ENCODE peak calls at places on chromosomes 1 and 21, in five cellular contexts. One of them, this sample, is unnamed. For H3K27me3, the result is how much of the 10 kb centered on the place peaks cover.

GRCh38 chr1:64948905-64949833 is 17.2 kb downstream of the JAK1 start:
- DNase-seq in brain microvascular endothelial cell: no peak
- DNase-seq in breast epithelium: no peak
- DNase-seq in AG04450: no peak
- DNase-seq in ovary: no peak
- DNase-seq in this sample: no peak

GRCh38 chr21:41112740-41113692 is 54.9 kb upstream of the BACE2 start:
- DNase-seq in brain microvascular endothelial cell: peak
- DNase-seq in breast epithelium: peak
- DNase-seq in AG04450: peak
- DNase-seq in ovary: no peak
- DNase-seq in this sample: no peak

GRCh38 chr1:47616906-47617305 is 179.1 kb downstream of the FOXD2 start:
- DNase-seq in brain microvascular endothelial cell: no peak
- DNase-seq in breast epithelium: no peak
- DNase-seq in AG04450: no peak
- DNase-seq in ovary: no peak
- DNase-seq in this sample: no peak

GRCh38 chr1:204103121-204103741 is 30.3 kb downstream of the SOX13 start:
- DNase-seq in brain microvascular endothelial cell: peak
- DNase-seq in breast epithelium: no peak
- DNase-seq in AG04450: no peak
- DNase-seq in ovary: no peak
- DNase-seq in this sample: no peak

GRCh38 chr1:114259517-114260160 is 106.0 kb upstream of the SYT6 start:
- DNase-seq in brain microvascular endothelial cell: no peak
- DNase-seq in breast epithelium: no peak
- DNase-seq in AG04450: no peak
- DNase-seq in ovary: no peak
- DNase-seq in this sample: no peak

GRCh38 chr1:153733970-153734369 is 6.1 kb downstream of the INTS3 start:
- DNase-seq in brain microvascular endothelial cell: no peak
- DNase-seq in breast epithelium: no peak
- DNase-seq in AG04450: no peak
- DNase-seq in ovary: no peak
- DNase-seq in this sample: no peak

GRCh38 chr1:19096036-19096833 is 113.8 kb downstream of the UBR4 start:
- DNase-seq in brain microvascular endothelial cell: no peak
- DNase-seq in breast epithelium: no peak
- DNase-seq in AG04450: no peak
- DNase-seq in ovary: no peak
- DNase-seq in this sample: peak

GRCh38 chr1:70745199-70745598 is 302.4 kb downstream of the PTGER3 start:
- DNase-seq in brain microvascular endothelial cell: no peak
- DNase-seq in breast epithelium: no peak
- DNase-seq in AG04450: no peak
- DNase-seq in ovary: no peak
- DNase-seq in this sample: no peak

GRCh38 chr1:213003281-213003680 is 12.4 kb downstream of the ANGEL2 start:
- DNase-seq in brain microvascular endothelial cell: no peak
- DNase-seq in breast epithelium: no peak
- DNase-seq in AG04450: no peak
- DNase-seq in ovary: no peak
- DNase-seq in this sample: no peak

DNA sequence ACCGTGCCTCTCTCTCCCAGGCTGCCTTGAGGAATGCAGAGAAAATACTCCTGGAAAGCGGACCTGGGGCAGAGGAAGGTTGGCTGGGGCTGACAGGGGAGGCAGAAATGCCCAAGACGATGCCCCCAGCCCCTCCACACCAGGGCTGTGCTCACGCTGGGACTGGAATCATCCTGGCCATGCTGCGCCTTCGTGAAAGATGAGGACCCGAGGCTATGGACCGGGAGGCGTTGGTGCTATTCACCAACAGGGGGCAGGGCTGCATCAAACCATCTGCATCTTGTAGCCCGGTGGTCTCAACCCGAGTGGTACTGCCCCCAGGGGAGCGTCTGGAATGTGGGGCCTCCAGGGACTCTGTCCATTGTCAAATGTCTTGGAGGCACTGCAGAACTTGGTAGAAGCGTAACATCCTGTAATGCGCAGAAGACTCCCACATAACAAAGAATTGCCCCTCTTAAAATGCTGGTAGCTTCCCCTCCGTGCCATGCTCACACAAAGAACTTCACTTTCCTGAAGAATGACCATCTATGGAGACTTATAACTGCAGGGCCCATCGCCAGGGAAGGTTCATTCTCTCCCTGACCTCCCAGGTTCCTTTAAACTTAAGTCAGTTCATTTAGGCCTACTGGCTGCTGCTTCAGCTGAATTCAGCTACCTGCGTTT is 251.2 kb downstream of the RRAGC start:
- DNase-seq in brain microvascular endothelial cell: no peak
- DNase-seq in breast epithelium: no peak
- DNase-seq in AG04450: no peak
- DNase-seq in ovary: no peak
- DNase-seq in this sample: peak
- TF ChIP-seq CTCF in brain microvascular endothelial cell: peak
- TF ChIP-seq CTCF in breast epithelium: no peak
- TF ChIP-seq CTCF in AG04450: peak
- TF ChIP-seq CTCF in ovary: no peak
- TF ChIP-seq CTCF in this sample: peak

GRCh38 chr1:8211620-8212442 is 106.1 kb upstream of the SLC45A1 start:
- DNase-seq in brain microvascular endothelial cell: peak
- DNase-seq in breast epithelium: no peak
- DNase-seq in AG04450: peak
- DNase-seq in ovary: no peak
- DNase-seq in this sample: no peak
- H3K4me3 ChIP-seq in brain microvascular endothelial cell: no peak
- H3K4me3 ChIP-seq in breast epithelium: peak
- H3K4me3 ChIP-seq in AG04450: no peak
- H3K4me3 ChIP-seq in ovary: no peak
- H3K4me3 ChIP-seq in this sample: no peak

GRCh38 chr1:5910666-5911065 is 81.6 kb downstream of the NPHP4 start:
- DNase-seq in brain microvascular endothelial cell: no peak
- DNase-seq in breast epithelium: no peak
- DNase-seq in AG04450: no peak
- DNase-seq in ovary: no peak
- DNase-seq in this sample: no peak

GRCh38 chr1:5910276-5910620 is 82.0 kb downstream of the NPHP4 start:
- DNase-seq in brain microvascular endothelial cell: no peak
- DNase-seq in breast epithelium: no peak
- DNase-seq in AG04450: no peak
- DNase-seq in ovary: no peak
- DNase-seq in this sample: no peak

GRCh38 chr1:5911157-5911556 is 81.1 kb downstream of the NPHP4 start:
- DNase-seq in brain microvascular endothelial cell: no peak
- DNase-seq in breast epithelium: no peak
- DNase-seq in AG04450: no peak
- DNase-seq in ovary: no peak
- DNase-seq in this sample: no peak

GRCh38 chr1:5908461-5909375 is 83.5 kb downstream of the NPHP4 start:
- DNase-seq in brain microvascular endothelial cell: no peak
- DNase-seq in breast epithelium: no peak
- DNase-seq in AG04450: no peak
- DNase-seq in ovary: no peak
- DNase-seq in this sample: no peak

GRCh38 chr1:5909576-5910275 is 82.5 kb downstream of the NPHP4 start:
- DNase-seq in brain microvascular endothelial cell: no peak
- DNase-seq in breast epithelium: no peak
- DNase-seq in AG04450: no peak
- DNase-seq in ovary: no peak
- DNase-seq in this sample: no peak
- H3K27me3 ChIP-seq in brain microvascular endothelial cell: under half
- H3K27me3 ChIP-seq in breast epithelium: under half
- H3K27me3 ChIP-seq in AG04450: under half
- H3K27me3 ChIP-seq in ovary: under half
- H3K27me3 ChIP-seq in this sample: under half

GRCh38 chr1:25797939-25798338 is 2.1 kb upstream of the SELENON start:
- DNase-seq in brain microvascular endothelial cell: no peak
- DNase-seq in breast epithelium: no peak
- DNase-seq in AG04450: no peak
- DNase-seq in ovary: no peak
- DNase-seq in this sample: peak
- TF ChIP-seq CTCF in brain microvascular endothelial cell: peak
- TF ChIP-seq CTCF in breast epithelium: no peak
- TF ChIP-seq CTCF in AG04450: peak
- TF ChIP-seq CTCF in ovary: no peak
- TF ChIP-seq CTCF in this sample: peak

DNA sequence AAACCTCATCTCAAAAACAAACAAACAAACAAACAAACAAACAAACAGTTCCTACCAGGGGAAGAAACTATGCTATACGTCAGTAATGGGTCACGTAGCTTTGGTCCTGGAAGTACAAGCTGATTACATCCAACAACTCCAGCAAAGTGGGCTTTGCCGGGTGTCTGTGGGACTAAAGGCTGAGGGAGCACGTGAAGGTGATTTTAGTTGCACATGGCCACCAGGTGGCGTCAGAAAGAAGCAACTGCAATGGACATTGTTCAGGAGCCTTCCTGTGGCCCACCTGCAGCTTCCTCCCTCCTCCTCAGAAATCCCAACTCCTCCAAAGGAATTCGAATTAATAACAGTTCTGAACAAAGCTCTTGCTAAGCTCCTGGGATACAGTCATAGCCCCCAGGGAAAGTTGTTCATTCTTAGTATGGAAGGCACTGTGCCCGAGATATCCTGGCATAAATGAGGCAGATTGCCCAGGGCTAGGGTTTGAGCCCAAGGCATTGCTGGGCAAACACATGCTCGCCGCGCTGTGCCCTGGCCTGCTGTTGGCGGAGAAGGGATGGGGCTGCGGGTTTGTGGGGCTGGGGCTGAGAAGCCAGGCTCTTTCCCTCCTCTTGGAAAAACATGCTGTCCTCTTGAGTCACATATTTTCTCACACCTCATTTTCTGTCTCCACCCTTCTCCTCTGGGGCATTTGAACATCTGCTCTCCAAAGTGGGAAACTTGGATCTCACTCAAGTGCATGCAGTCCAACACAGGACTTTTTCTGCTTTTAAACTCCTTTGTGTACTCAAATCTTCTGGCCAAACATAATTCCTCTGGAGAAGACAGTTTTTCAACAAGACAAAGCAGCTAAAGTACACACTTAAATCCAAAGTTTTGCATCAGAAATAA is 28.6 kb downstream of the AKNAD1 start:
- DNase-seq in brain microvascular endothelial cell: peak
- DNase-seq in breast epithelium: peak
- DNase-seq in AG04450: no peak
- DNase-seq in ovary: peak
- DNase-seq in this sample: peak
- H3K4me3 ChIP-seq in brain microvascular endothelial cell: no peak
- H3K4me3 ChIP-seq in breast epithelium: peak
- H3K4me3 ChIP-seq in AG04450: peak
- H3K4me3 ChIP-seq in ovary: no peak
- H3K4me3 ChIP-seq in this sample: no peak

GRCh38 chr1:228011721-228012311 is 5.0 kb downstream of the WNT3A start:
- DNase-seq in brain microvascular endothelial cell: no peak
- DNase-seq in breast epithelium: peak
- DNase-seq in AG04450: no peak
- DNase-seq in ovary: no peak
- DNase-seq in this sample: no peak

GRCh38 chr1:228014235-228014930 is 7.6 kb downstream of the WNT3A start:
- DNase-seq in brain microvascular endothelial cell: peak
- DNase-seq in breast epithelium: peak
- DNase-seq in AG04450: no peak
- DNase-seq in ovary: peak
- DNase-seq in this sample: no peak

GRCh38 chr1:228013322-228014234 is 6.8 kb downstream of the WNT3A start:
- DNase-seq in brain microvascular endothelial cell: no peak
- DNase-seq in breast epithelium: peak
- DNase-seq in AG04450: no peak
- DNase-seq in ovary: peak
- DNase-seq in this sample: no peak

GRCh38 chr1:228010921-228011320 is 4.1 kb downstream of the WNT3A start:
- DNase-seq in brain microvascular endothelial cell: no peak
- DNase-seq in breast epithelium: peak
- DNase-seq in AG04450: no peak
- DNase-seq in ovary: no peak
- DNase-seq in this sample: no peak

GRCh38 chr1:228012555-228012954 is 5.8 kb downstream of the WNT3A start:
- DNase-seq in brain microvascular endothelial cell: no peak
- DNase-seq in breast epithelium: no peak
- DNase-seq in AG04450: no peak
- DNase-seq in ovary: no peak
- DNase-seq in this sample: no peak
- H3K27me3 ChIP-seq in brain microvascular endothelial cell: under half
- H3K27me3 ChIP-seq in breast epithelium: under half
- H3K27me3 ChIP-seq in AG04450: under half
- H3K27me3 ChIP-seq in ovary: under half
- H3K27me3 ChIP-seq in this sample: under half